ENCODE peak calls at places on chromosomes 5 and 9, in six cellular contexts. P is fibroblast of mammary gland, F is stomach, L is PC-9, Z is heart right ventricle, M is heart left ventricle. W is an unnamed sample.

GRCh38 chr9:119968837-119969707 is 599.8 kb upstream of the BRINP1 start:
- DNase-seq in P (peak), F (peak), L (no peak), Z (peak), M (peak), W (peak)

GRCh38 chr9:17519761-17520160 is 59.1 kb upstream of the SH3GL2 start:
- DNase-seq in P (peak), F (no peak), L (no peak), Z (no peak), M (no peak), W (no peak)

GRCh38 chr9:92289708-92290390 is 3.6 kb downstream of the IARS1 start:
- DNase-seq in P (peak), F (no peak), L (no peak), Z (no peak), M (no peak), W (no peak)

GRCh38 chr9:81083821-81084512 is 605.4 kb downstream of the TLE1 start:
- DNase-seq in P (peak), F (no peak), L (peak), Z (no peak), M (no peak), W (no peak)

GRCh38 chr9:125066839-125067619 is 76.3 kb downstream of the SCAI start:
- DNase-seq in P (peak), F (no peak), L (no peak), Z (no peak), M (no peak), W (no peak)

GRCh38 chr9:98425079-98425478 is 169.6 kb upstream of the TBC1D2 start:
- DNase-seq in P (no peak), F (no peak), L (no peak), Z (no peak), M (no peak), W (no peak)

GRCh38 chr9:98860871-98861293 is 53.4 kb downstream of the GALNT12 start:
- DNase-seq in P (peak), F (peak), L (peak), Z (peak), M (peak), W (no peak)

GRCh38 chr9:36961568-36962360 is 72.3 kb downstream of the PAX5 start:
- DNase-seq in P (peak), F (no peak), L (no peak), Z (no peak), M (no peak), W (peak)

GRCh38 chr5:75405296-75405695 is 68.3 kb downstream of the HMGCR start:
- DNase-seq in P (peak), F (no peak), L (peak), Z (no peak), M (no peak), W (no peak)

GRCh38 chr5:57097526-57097925 is 76.3 kb upstream of the GPBP1 start:
- DNase-seq in P (no peak), F (no peak), L (no peak), Z (no peak), M (no peak), W (no peak)

GRCh38 chr5:156402387-156402921 is 75.5 kb downstream of the SGCD start:
- DNase-seq in P (no peak), F (no peak), L (peak), Z (no peak), M (no peak), W (peak)

GRCh38 chr9:121439711-121440110 is 59.9 kb downstream of the GGTA1 start:
- DNase-seq in P (peak), F (no peak), L (no peak), Z (no peak), M (no peak), W (no peak)

GRCh38 chr9:110103257-110103656 is 104.7 kb downstream of the C9orf152 start:
- DNase-seq in P (no peak), F (no peak), L (no peak), Z (no peak), M (no peak), W (no peak)

GRCh38 chr5:181176258-181176952 is 28.6 kb downstream of the TRIM7 start:
- DNase-seq in P (no peak), F (no peak), L (no peak), Z (no peak), M (no peak), W (no peak)

GRCh38 chr9:2127486-2127885 is 112.3 kb downstream of the SMARCA2 start:
- DNase-seq in P (peak), F (no peak), L (no peak), Z (no peak), M (no peak), W (no peak)
- TF ChIP-seq CTCF in P (no peak), F (no peak), L (no peak), Z (no peak), M (no peak), W (no peak)

GRCh38 chr5:148815578-148815977 is 10.8 kb upstream of the ADRB2 start:
- DNase-seq in P (no peak), F (no peak), L (no peak), Z (no peak), M (no peak), W (no peak)

GRCh38 chr5:148816822-148817221 is 9.6 kb upstream of the ADRB2 start:
- DNase-seq in P (no peak), F (no peak), L (no peak), Z (no peak), M (no peak), W (no peak)

GRCh38 chr5:148817606-148818005 is 8.8 kb upstream of the ADRB2 start:
- DNase-seq in P (no peak), F (no peak), L (no peak), Z (no peak), M (no peak), W (no peak)

GRCh38 chr5:148816357-148816756 is 10.1 kb upstream of the ADRB2 start:
- DNase-seq in P (no peak), F (no peak), L (no peak), Z (no peak), M (no peak), W (no peak)

DNA sequence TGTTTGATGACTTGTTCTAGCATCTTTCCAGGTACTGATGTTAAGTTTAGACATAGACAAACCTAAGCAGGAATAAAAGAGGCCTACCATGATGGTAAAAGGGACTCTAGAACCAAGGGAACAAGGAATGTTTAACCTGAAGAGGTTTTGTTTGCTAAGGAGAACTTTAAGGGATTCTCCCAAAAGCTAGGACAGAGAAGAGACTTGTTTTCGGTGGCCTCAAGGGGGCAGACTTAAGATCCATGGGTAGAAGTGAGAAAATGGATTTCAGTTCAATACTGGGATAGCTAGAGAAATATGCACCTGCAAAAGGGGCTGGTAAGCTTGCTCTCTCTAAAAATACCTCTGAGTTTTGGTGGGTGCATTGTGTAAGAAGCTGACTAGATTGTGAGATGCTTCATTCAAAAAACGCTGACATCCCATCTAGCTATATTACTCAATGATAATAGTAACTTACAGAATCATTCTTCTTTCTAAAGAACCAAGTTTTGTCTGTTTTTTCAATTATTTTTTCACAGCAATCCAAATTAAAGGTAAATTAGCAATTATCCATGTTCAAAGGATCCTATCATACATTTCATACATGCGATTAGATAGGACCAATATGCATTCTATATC is 5.5 kb upstream of the ADRB2 start:
- DNase-seq in P (peak), F (no peak), L (no peak), Z (no peak), M (no peak), W (peak)
- TF ChIP-seq CTCF in P (peak), F (peak), L (peak), Z (peak), M (peak), W (peak)

DNA sequence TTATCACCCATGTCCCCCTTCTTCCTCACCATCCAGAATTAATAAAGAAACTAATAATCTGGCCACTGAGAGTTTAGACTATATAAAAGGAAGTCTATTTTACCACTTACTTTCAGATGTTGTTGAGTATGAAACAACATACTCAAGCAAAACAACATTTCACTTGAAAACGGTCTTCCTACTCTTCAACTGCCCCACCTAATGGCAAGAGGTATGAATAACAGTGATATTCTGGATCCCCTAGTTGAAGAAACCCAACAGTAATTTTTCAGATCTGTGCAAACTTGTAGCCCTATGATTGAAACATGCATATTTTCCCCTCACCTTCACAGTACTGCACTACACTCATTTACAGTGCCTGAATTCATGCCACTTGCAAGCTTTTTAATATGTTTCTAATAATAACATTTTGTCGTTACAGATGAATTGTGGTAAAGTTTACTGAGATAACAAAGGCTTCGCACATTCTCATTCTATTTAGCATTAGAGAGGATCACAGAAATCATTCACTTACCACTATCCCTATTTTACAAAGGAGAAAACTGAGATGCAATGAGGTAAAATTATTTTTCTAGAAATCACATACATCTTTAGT is 267.9 kb upstream of the PDE4D start:
- DNase-seq in P (peak), F (no peak), L (no peak), Z (no peak), M (no peak), W (no peak)
- TF ChIP-seq CTCF in P (peak), F (no peak), L (peak), Z (no peak), M (peak), W (peak)

DNA sequence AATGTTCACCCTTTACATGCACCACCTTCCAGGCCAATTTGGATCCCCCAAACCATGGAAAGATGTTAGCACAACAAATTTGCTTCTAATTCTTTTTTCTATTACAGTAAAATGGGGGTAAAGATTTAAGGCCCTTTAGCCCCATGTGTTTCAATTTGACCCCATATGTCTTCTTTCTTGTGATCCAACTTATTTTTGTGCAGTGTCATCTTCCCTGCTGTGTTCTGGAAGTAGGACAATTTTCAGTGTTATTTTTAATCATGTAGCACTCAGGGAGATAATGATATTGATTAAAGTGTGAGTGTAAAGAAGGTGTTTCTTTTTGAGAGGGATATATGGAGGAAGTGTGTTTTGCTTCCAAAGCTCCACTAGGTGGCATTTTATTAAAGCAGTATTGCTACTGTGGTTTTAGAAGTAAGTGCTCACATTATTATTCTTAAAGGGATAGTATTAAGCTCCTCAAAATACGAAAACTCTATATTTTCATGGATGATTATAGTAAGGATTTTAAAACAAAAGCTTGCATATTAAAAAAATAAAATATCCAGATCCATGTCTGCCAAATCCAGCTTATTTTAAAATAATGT is 118.7 kb upstream of the ATP10B start:
- DNase-seq in P (peak), F (no peak), L (no peak), Z (no peak), M (no peak), W (no peak)
- TF ChIP-seq CTCF in P (peak), F (peak), L (peak), Z (no peak), M (no peak), W (peak)

GRCh38 chr5:71456362-71456743 is 902 bp downstream of the BDP1 start:
- DNase-seq in P (peak), F (no peak), L (no peak), Z (no peak), M (no peak), W (no peak)
- TF ChIP-seq CTCF in P (no peak), F (no peak), L (no peak), Z (no peak), M (no peak), W (no peak)

DNA sequence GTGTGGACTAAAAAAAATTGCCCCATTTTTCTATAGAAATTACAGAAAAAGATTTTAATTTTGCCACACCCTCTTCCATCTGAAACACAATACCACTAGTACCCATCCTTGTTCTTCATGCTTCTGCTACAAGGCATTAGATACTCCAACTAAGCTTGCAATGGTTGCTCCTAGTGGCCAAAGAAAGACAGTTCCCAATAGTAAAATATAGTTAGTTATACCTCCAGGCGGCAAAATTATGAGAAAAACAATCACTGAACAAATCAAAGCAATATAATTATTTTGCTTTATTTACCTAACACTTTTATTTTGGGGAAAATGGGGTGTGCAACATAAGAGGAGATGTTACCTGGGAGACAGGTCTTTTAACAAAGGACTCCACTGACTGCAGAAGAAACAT is 101.2 kb downstream of the RAPGEF6 start:
- DNase-seq in P (peak), F (no peak), L (no peak), Z (no peak), M (no peak), W (no peak)
- TF ChIP-seq CTCF in P (peak), F (no peak), L (peak), Z (peak), M (no peak), W (no peak)

DNA sequence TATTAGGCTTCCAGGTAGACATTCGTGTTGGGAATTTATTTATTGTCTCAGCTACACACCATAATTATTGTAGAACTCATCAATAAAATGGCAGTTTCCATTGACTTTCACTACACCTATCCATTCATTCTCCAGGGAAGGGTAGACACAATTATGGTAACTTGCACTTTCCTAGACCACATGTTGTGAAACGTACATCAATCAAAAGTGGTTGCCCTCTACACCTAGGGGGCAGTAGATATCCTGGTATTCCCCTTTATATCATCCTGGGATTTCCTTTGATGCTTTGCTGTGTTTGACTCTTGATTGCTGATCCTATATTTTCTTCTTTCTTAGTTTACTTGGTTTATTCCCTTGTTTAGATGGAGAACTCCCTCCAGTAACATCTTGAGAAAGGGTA is 47.9 kb downstream of the ADGRV1 start:
- DNase-seq in P (peak), F (no peak), L (no peak), Z (no peak), M (no peak), W (no peak)
- TF ChIP-seq CTCF in P (peak), F (no peak), L (peak), Z (no peak), M (no peak), W (no peak)

GRCh38 chr9:20623748-20624124 is 1.4 kb upstream of the MLLT3 start:
- DNase-seq in P (no peak), F (no peak), L (no peak), Z (no peak), M (no peak), W (no peak)

GRCh38 chr9:20621553-20622329 is 558 bp downstream of the MLLT3 start:
- DNase-seq in P (peak), F (peak), L (peak), Z (peak), M (peak), W (peak)

GRCh38 chr9:20620658-20621552 is 1.4 kb downstream of the MLLT3 start:
- DNase-seq in P (peak), F (peak), L (no peak), Z (peak), M (peak), W (peak)

GRCh38 chr9:20623021-20623747 is 885 bp upstream of the MLLT3 start:
- DNase-seq in P (no peak), F (peak), L (no peak), Z (peak), M (peak), W (peak)

DNA sequence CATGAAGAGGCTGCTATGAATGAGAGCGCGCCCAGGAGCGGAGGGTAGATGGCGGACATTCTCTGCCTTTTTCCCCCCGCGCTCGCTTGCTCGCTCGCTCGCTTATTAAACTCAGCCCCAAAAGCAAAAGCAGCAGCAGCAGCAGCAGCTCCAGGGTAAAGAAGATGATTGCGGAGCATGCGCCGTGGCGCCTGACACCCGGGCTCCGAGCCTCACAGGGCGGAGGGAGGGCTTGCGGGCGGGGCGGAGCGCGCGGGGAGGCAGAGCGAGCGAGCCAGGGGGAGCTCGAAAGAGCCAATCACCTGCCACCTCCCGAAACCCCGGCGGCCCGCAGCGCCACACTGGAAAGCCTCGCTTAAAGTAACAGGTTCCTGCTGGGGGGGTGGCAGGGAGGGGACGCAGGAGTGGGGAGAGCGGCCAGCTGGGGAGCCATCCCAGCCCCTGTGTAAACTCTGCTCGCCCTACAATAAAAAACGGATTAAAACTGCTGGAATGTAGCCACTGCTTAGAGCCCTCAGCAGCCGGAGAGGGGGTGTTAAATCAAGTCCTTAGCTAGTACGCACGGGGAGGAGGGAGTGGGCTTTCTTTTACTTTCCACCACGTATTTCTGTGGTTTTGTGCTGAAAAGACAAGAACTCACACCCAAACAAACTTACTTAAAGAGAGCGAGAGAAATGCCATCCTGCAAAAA is at the start of gene MLLT3:
- DNase-seq in P (peak), F (peak), L (peak), Z (peak), M (peak), W (peak)
- TF ChIP-seq CTCF in P (no peak), F (no peak), L (no peak), Z (no peak), M (peak), W (no peak)